ENCODE peak calls at places on chromosomes 16 and 17, in ten cellular contexts. Z, H, P, D, R, J, G, U, L and A are unnamed samples.
A peak's percentile ranks its signal among the peaks of the same experiment; 100 is the strongest.

GRCh38 chr16:5215911-5216310 is 118.3 kb upstream of the EEF2KMT start:
- DNase-seq in H (peak; percentile 13), P (no peak), Z (no peak), G (no peak), J (no peak), L (peak; percentile 18), D (no peak), R (no peak), U (no peak), A (no peak)

GRCh38 chr16:88673685-88674398 is 11.0 kb upstream of the MVD start:
- DNase-seq in L (no peak), Z (no peak), J (no peak), D (no peak), H (no peak), U (no peak), G (no peak), P (no peak), R (no peak), A (no peak)

GRCh38 chr17:31487648-31488263 is 96.3 kb downstream of the RAB11FIP4 start:
- DNase-seq in L (peak; percentile 87), H (peak; percentile 96), U (peak; percentile 90), D (peak; percentile 92), J (peak; percentile 98), P (peak; percentile 49), G (peak; percentile 94), R (peak; percentile 24), Z (peak; percentile 22), A (peak; percentile 23)

GRCh38 chr16:85002099-85002541 is 9.2 kb downstream of the ZDHHC7 start:
- DNase-seq in L (no peak), R (no peak), G (no peak), P (no peak), H (no peak), U (no peak), Z (no peak), D (no peak), J (no peak), A (no peak)

GRCh38 chr17:74599531-74599939 is 7.5 kb upstream of the CD300LD start:
- DNase-seq in P (no peak), D (no peak), J (no peak), L (no peak), H (no peak), G (no peak), U (no peak), R (no peak), Z (no peak), A (no peak)

GRCh38 chr17:58046230-58047094 is 36.8 kb upstream of the DYNLL2 start:
- DNase-seq in D (no peak), U (no peak), L (no peak), Z (no peak), G (no peak), P (no peak), J (no peak), R (no peak), H (no peak), A (no peak)

GRCh38 chr17:46264456-46265198 is 30.3 kb upstream of the LRRC37A start:
- DNase-seq in G (no peak), U (no peak), J (no peak), D (no peak), L (peak; percentile 77), H (no peak), R (no peak), P (no peak), Z (peak; percentile 78), A (peak; percentile 96)

GRCh38 chr17:71472809-71473789 is 647.7 kb upstream of the SOX9 start:
- DNase-seq in U (no peak), D (peak; percentile 69), R (peak; percentile 11), H (no peak), L (peak; percentile 58), J (peak; percentile 62), Z (peak; percentile 76), G (no peak), P (peak; percentile 12), A (peak; percentile 58)

GRCh38 chr16:84138824-84139627 is 6.0 kb downstream of the HSDL1 start:
- DNase-seq in R (peak; percentile 74), P (no peak), H (no peak), Z (peak; percentile 24), D (no peak), G (no peak), J (no peak), U (no peak), L (peak; percentile 74), A (peak; percentile 66)

GRCh38 chr16:88527186-88527936 is 42.8 kb upstream of the ZC3H18 start:
- DNase-seq in U (peak; percentile 72), R (peak; percentile 74), J (no peak), H (peak; percentile 71), P (peak; percentile 73), Z (peak; percentile 50), D (no peak), G (peak; percentile 51), L (peak; percentile 69), A (peak; percentile 58)

GRCh38 chr17:2867441-2868424 is 71.5 kb downstream of the RAP1GAP2 start:
- DNase-seq in P (no peak), L (peak; percentile 58), G (no peak), R (no peak), J (no peak), Z (peak; percentile 49), D (no peak), H (no peak), U (no peak), A (peak; percentile 55)

GRCh38 chr16:32116080-32116479 is 137.0 kb upstream of the TP53TG3D start:
- DNase-seq in H (no peak), G (no peak), J (no peak), L (peak; percentile 4), U (no peak), D (no peak), R (no peak), P (no peak), Z (no peak), A (no peak)

GRCh38 chr16:21167360-21167759 is 8.9 kb downstream of the LDAF1 start:
- DNase-seq in Z (peak; percentile 45), G (no peak), D (no peak), H (no peak), R (no peak), J (no peak), L (peak; percentile 89), P (no peak), U (no peak), A (peak; percentile 90)

GRCh38 chr16:684067-684794 is at the start of gene JMJD8:
- DNase-seq in Z (peak; percentile 95), P (peak; percentile 91), U (peak; percentile 95), G (peak; percentile 96), J (peak; percentile 90), R (peak; percentile 87), L (peak; percentile 96), D (peak; percentile 78), H (peak; percentile 98), A (peak; percentile 95)

GRCh38 chr17:49556183-49556943 is 19.3 kb upstream of the NXPH3 start:
- DNase-seq in U (peak; percentile 85), D (peak; percentile 69), P (peak; percentile 98), R (peak; percentile 75), Z (peak; percentile 68), L (peak; percentile 74), J (peak; percentile 83), H (peak; percentile 79), G (peak; percentile 68), A (peak; percentile 63)

GRCh38 chr16:66524601-66525164 is 25.2 kb downstream of the TK2 start:
- DNase-seq in P (no peak), G (no peak), H (peak; percentile 70), J (no peak), R (no peak), Z (no peak), L (no peak), U (peak; percentile 77), D (no peak), A (no peak)

GRCh38 chr17:74085434-74085833 is 118.0 kb upstream of the RPL38 start:
- DNase-seq in D (peak; percentile 7), H (no peak), L (no peak), G (no peak), P (no peak), U (no peak), Z (no peak), R (peak; percentile 3), J (no peak), A (no peak)

GRCh38 chr17:17018612-17019429 is 23.4 kb upstream of the MPRIP start:
- DNase-seq in R (no peak), J (no peak), G (no peak), Z (no peak), L (no peak), H (peak; percentile 45), U (no peak), D (peak; percentile 3), P (no peak), A (no peak)

GRCh38 chr16:28491080-28491969 is 549 bp downstream of the CLN3 start:
- DNase-seq in R (peak; percentile 36), H (peak; percentile 53), L (no peak), G (no peak), U (no peak), P (peak; percentile 41), J (no peak), D (no peak), Z (peak; percentile 5), A (peak; percentile 32)